ENCODE peak calls at places on chromosomes 1 and 21, in eight cellular contexts. B is foreskin keratinocyte; O is endothelial cell of umbilical vein; K is CD8-positive, alpha-beta memory T cell; R is uterus; H is stomach; T is colonic mucosa; G is right lobe of liver. P is an unnamed sample.

GRCh38 chr1:158101944-158102343 is 78.8 kb upstream of the CD1D start:
- DNase-seq in T (no peak), G (no peak), R (no peak), O (peak; percentile 92), K (no peak), H (no peak), B (peak; percentile 67), P (no peak)

GRCh38 chr1:35883681-35884155 is 709 bp downstream of the AGO1 start:
- DNase-seq in T (peak; percentile 64), G (peak; percentile 48), H (peak; percentile 54), K (peak; percentile 34), R (peak; percentile 62), O (peak; percentile 51), B (no peak), P (peak; percentile 27)

GRCh38 chr1:79109445-79109844 is 102.9 kb upstream of the ADGRL4 start:
- DNase-seq in B (no peak), O (no peak), H (no peak), R (no peak), G (no peak), T (no peak), K (no peak), P (no peak)

GRCh38 chr1:92994105-92994712 is 32.9 kb upstream of the DIPK1A start:
- DNase-seq in O (peak; percentile 68), R (peak; percentile 52), H (peak; percentile 82), T (peak; percentile 86), G (no peak), B (peak; percentile 21), K (peak; percentile 77), P (peak; percentile 84)

GRCh38 chr21:38930838-38931237 is 125.1 kb downstream of the ETS2 start:
- DNase-seq in O (no peak), B (no peak), G (no peak), H (no peak), R (no peak), K (no peak), T (no peak), P (no peak)

GRCh38 chr1:12006167-12006921 is 13.0 kb upstream of the MIIP start:
- DNase-seq in R (no peak), H (no peak), O (no peak), B (no peak), T (no peak), G (no peak), K (no peak), P (no peak)

GRCh38 chr21:26405735-26406361 is 167.2 kb downstream of the CYYR1 start:
- DNase-seq in O (peak; percentile 20), B (peak; percentile 91), G (no peak), T (no peak), K (no peak), H (no peak), R (no peak), P (no peak)

GRCh38 chr1:33050221-33051076 is 13.8 kb upstream of the AK2 start:
- DNase-seq in K (no peak), O (no peak), T (no peak), B (peak; percentile 83), R (no peak), H (no peak), G (no peak), P (no peak)

GRCh38 chr1:26521669-26522030 is 7.9 kb upstream of the RPS6KA1 start:
- DNase-seq in B (no peak), G (no peak), H (no peak), T (no peak), K (no peak), R (no peak), O (no peak), P (no peak)

GRCh38 chr1:182611326-182611725 is 7.1 kb upstream of the RGS16 start:
- DNase-seq in B (no peak), T (no peak), G (no peak), K (no peak), R (no peak), H (no peak), O (no peak), P (no peak)

GRCh38 chr1:182608236-182608635 is 4.0 kb upstream of the RGS16 start:
- DNase-seq in B (no peak), O (no peak), R (no peak), G (no peak), H (no peak), K (no peak), T (no peak), P (no peak)

GRCh38 chr1:182610606-182611194 is 6.5 kb upstream of the RGS16 start:
- DNase-seq in K (no peak), G (no peak), O (no peak), R (no peak), T (no peak), H (no peak), B (no peak), P (no peak)

GRCh38 chr1:182611787-182612186 is 7.6 kb upstream of the RGS16 start:
- DNase-seq in R (no peak), T (no peak), G (no peak), H (no peak), B (no peak), K (no peak), O (no peak), P (no peak)

DNA sequence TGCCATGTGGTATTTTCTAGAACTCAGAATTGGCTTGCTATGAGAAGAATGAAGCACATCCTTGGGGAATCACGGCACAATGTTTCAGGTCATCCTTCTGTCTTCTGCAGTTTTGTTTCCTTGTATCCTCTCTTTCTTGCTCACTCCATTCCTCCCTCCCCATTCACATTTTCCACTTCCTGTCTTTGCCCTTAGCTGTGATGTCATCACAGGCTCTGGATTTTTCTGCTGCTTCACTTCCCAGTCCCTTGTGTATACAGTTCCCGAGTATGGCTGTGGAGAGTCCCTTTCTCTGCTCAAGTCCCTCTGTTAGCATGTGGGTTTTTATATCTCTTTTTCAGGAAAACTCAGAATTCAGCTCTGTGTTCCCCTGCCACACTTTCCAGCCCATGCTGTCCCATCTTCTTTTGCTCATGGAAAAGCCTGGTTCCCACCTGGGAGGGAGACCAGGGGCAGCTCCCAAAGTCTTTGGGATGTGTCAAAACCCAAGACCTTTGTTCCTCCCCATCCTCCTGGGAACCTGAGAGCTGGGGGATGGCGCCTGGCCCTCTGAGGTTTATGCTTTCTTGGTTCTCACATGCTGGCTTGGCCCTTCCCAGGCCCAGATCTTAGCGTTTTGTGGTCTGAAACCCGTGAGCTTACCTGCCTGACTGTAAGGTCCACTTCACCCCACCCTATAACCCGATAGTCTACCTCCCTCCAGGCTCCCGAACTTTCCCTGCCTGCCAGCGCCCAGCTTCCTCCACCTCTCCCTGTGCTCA is 4.8 kb upstream of the RGS16 start:
- DNase-seq in G (no peak), K (no peak), O (peak; percentile 8), R (no peak), T (no peak), B (no peak), H (no peak), P (no peak)
- H3K27me3 ChIP-seq in G (no peaks in the 10 kb centered on the region), K (peaks cover 4% of the 10 kb centered on the region), O (peaks cover 33% of the 10 kb centered on the region), R (no peaks in the 10 kb centered on the region), T (peaks cover 3% of the 10 kb centered on the region), B (peaks cover 57% of the 10 kb centered on the region), H (peaks cover 3% of the 10 kb centered on the region), P (no peaks in the 10 kb centered on the region)

DNA sequence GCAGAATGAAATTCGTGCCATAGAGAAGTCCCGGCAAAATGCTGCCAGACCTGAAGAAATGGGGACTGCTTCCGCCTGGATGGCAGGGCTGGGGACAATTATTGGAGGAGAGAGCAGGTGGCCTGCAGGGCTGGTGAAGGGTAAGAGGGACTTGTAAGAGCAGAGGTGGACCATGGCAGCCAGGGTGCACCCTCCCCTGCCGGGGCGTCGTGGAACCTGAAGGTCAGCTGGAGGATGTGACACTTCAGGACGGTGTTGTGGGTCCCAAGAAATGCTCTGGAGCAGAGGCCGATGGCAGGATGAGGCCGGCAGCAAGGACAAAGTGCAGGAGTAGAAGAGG is 40.3 kb downstream of the RIPK4 start:
- DNase-seq in T (no peak), G (no peak), K (no peak), H (no peak), B (no peak), R (no peak), O (no peak), P (no peak)
- H3K27me3 ChIP-seq in T (no peaks in the 10 kb centered on the region), G (no peaks in the 10 kb centered on the region), K (peaks cover 4% of the 10 kb centered on the region), H (peaks cover 60% of the 10 kb centered on the region), B (no peaks in the 10 kb centered on the region), R (peaks cover 8% of the 10 kb centered on the region), O (peaks cover 20% of the 10 kb centered on the region), P (no peaks in the 10 kb centered on the region)

DNA sequence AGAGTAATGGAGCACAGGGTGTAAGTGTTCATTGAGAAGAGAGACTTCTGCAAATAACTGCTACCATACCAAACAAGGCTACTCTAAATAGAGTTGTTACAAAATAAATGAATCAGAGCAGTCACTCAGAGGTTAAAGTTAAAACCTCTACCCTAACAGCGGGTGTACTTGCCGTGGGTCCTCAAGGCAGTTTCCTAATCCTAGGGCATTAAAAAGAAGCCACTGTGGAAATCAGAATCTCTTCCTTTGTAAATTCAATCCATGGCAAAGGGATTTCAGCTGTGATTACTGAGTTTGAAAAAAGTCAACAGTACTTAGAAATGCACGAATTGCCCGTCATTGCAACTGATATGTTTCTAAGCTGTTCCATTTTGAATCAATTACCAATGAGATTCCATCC is 13.5 kb downstream of the TBX15 start:
- DNase-seq in O (no peak), B (no peak), H (no peak), R (no peak), T (no peak), K (no peak), G (no peak), P (no peak)
- H3K27me3 ChIP-seq in O (peaks cover 38% of the 10 kb centered on the region), B (peaks cover 86% of the 10 kb centered on the region), H (peaks cover 92% of the 10 kb centered on the region), R (peaks cover 16% of the 10 kb centered on the region), T (peaks cover 24% of the 10 kb centered on the region), K (peaks cover 8% of the 10 kb centered on the region), G (peaks cover 4% of the 10 kb centered on the region), P (peaks cover 8% of the 10 kb centered on the region)

DNA sequence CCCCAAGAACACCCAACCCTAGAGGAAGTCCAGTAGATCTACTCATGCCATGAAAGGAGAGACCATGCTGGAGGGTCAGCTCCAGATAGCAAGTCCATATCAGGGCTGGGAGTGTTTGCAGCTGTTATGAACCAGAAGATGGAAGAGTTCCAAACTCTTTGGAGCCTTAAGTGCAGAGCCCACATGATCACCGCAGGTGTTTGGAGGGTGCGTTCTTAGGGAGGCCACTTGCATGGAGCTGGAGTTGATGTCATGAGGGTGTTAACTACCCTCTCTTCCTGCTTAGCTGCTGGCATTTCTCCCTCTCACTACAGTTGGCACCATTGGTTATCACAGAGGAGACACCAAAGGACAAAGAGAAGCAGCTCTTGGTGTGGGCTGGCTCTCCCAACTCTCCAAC is 616.9 kb downstream of the AJAP1 start:
- DNase-seq in B (no peak), K (no peak), O (no peak), R (no peak), H (no peak), T (no peak), G (no peak), P (no peak)
- H3K27me3 ChIP-seq in B (no peaks in the 10 kb centered on the region), K (no peaks in the 10 kb centered on the region), O (no peaks in the 10 kb centered on the region), R (no peaks in the 10 kb centered on the region), H (peaks cover 37% of the 10 kb centered on the region), T (no peaks in the 10 kb centered on the region), G (no peaks in the 10 kb centered on the region), P (no peaks in the 10 kb centered on the region)